ENCODE peak calls at places on chromosomes 16 and 17, in nine cellular contexts. One of them, this sample, is unnamed.

GRCh38 chr16:82240111-82240510 is 70.1 kb upstream of the MPHOSPH6 start:
- DNase-seq in cardiac muscle cell: no peak
- DNase-seq in thoracic aorta: no peak
- DNase-seq in heart right ventricle: no peak
- DNase-seq in testis: no peak
- DNase-seq in A673: no peak
- DNase-seq in ascending aorta: no peak
- DNase-seq in tibial artery: no peak
- DNase-seq in neural progenitor cell: no peak
- DNase-seq in this sample: no peak

GRCh38 chr17:77620282-77620681 is 338.2 kb upstream of the TNRC6C start:
- DNase-seq in cardiac muscle cell: no peak
- DNase-seq in thoracic aorta: no peak
- DNase-seq in heart right ventricle: no peak
- DNase-seq in testis: no peak
- DNase-seq in A673: no peak
- DNase-seq in ascending aorta: no peak
- DNase-seq in tibial artery: no peak
- DNase-seq in neural progenitor cell: no peak
- DNase-seq in this sample: no peak

GRCh38 chr16:15919331-15919730 is 30.1 kb upstream of the ABCC1 start:
- DNase-seq in cardiac muscle cell: no peak
- DNase-seq in thoracic aorta: no peak
- DNase-seq in heart right ventricle: no peak
- DNase-seq in testis: no peak
- DNase-seq in A673: no peak
- DNase-seq in ascending aorta: no peak
- DNase-seq in tibial artery: no peak
- DNase-seq in neural progenitor cell: no peak
- DNase-seq in this sample: no peak

GRCh38 chr17:45719335-45720071 is 64.6 kb upstream of the CRHR1 start:
- DNase-seq in cardiac muscle cell: peak
- DNase-seq in thoracic aorta: no peak
- DNase-seq in heart right ventricle: no peak
- DNase-seq in testis: no peak
- DNase-seq in A673: peak
- DNase-seq in ascending aorta: no peak
- DNase-seq in tibial artery: no peak
- DNase-seq in neural progenitor cell: peak
- DNase-seq in this sample: no peak

GRCh38 chr16:7392206-7392605 is 59.6 kb downstream of the RBFOX1 start:
- DNase-seq in cardiac muscle cell: no peak
- DNase-seq in thoracic aorta: no peak
- DNase-seq in heart right ventricle: no peak
- DNase-seq in testis: no peak
- DNase-seq in A673: no peak
- DNase-seq in ascending aorta: no peak
- DNase-seq in tibial artery: no peak
- DNase-seq in neural progenitor cell: no peak
- DNase-seq in this sample: no peak

GRCh38 chr17:14747576-14747940 is 446.7 kb downstream of the HS3ST3B1 start:
- DNase-seq in cardiac muscle cell: no peak
- DNase-seq in thoracic aorta: no peak
- DNase-seq in heart right ventricle: no peak
- DNase-seq in testis: no peak
- DNase-seq in A673: no peak
- DNase-seq in ascending aorta: no peak
- DNase-seq in tibial artery: no peak
- DNase-seq in neural progenitor cell: no peak
- DNase-seq in this sample: no peak

GRCh38 chr16:50027829-50028228 is 2.8 kb downstream of the CNEP1R1 start:
- DNase-seq in cardiac muscle cell: no peak
- DNase-seq in thoracic aorta: no peak
- DNase-seq in heart right ventricle: no peak
- DNase-seq in testis: no peak
- DNase-seq in A673: no peak
- DNase-seq in ascending aorta: no peak
- DNase-seq in tibial artery: no peak
- DNase-seq in neural progenitor cell: no peak
- DNase-seq in this sample: no peak

GRCh38 chr17:56777859-56778258 is 55.9 kb downstream of the C17orf67 start:
- DNase-seq in cardiac muscle cell: no peak
- DNase-seq in thoracic aorta: no peak
- DNase-seq in heart right ventricle: no peak
- DNase-seq in testis: no peak
- DNase-seq in A673: no peak
- DNase-seq in ascending aorta: no peak
- DNase-seq in tibial artery: no peak
- DNase-seq in neural progenitor cell: no peak
- DNase-seq in this sample: no peak

GRCh38 chr16:2226245-2226793 is 2.9 kb downstream of the E4F1 start:
- DNase-seq in cardiac muscle cell: no peak
- DNase-seq in thoracic aorta: no peak
- DNase-seq in heart right ventricle: no peak
- DNase-seq in testis: no peak
- DNase-seq in A673: no peak
- DNase-seq in ascending aorta: no peak
- DNase-seq in tibial artery: no peak
- DNase-seq in neural progenitor cell: no peak
- DNase-seq in this sample: no peak

DNA sequence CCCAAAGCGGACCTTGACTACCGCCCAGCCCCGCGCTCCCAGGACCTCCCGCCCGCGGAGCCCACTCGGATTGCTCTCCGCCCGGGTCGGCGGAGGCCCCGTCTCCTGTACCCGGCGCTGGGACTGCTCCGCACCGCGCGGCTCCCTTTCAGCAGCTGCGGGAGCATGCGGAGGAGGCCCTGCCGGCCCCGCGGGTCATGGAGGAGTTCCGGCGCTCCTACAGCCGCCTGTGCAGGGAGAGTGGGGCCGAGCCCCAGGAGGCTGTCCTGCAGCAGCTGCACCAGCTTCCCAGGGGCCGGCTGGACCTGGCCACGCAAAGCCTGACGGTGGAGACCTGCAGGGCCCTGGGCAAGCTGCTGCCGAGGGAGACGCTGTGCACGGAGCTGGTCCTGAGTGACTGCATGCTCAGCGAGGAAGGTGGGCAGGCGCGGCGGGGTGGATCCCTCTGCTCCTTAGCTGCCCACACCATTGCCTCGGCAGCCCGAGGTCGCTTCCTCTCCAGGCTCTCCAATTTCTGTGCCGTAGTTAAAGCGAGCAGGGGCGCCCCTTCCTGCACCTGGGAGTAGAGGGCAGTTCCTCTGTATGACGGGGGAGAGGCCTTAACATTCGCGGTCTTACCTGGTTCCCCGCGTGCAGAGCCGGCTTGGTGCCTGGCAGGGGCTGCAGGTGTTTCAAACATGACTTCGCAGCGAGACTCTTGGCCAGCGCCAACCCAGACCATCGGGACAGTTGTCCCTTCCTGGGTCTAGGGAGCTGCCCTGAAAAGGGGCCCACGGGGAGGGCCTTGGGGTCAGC is 539 bp downstream of the LRRC45 start:
- DNase-seq in cardiac muscle cell: peak
- DNase-seq in thoracic aorta: no peak
- DNase-seq in heart right ventricle: no peak
- DNase-seq in testis: no peak
- DNase-seq in A673: no peak
- DNase-seq in ascending aorta: no peak
- DNase-seq in tibial artery: no peak
- DNase-seq in neural progenitor cell: no peak
- DNase-seq in this sample: no peak
- H3K27ac ChIP-seq in cardiac muscle cell: no peak
- H3K27ac ChIP-seq in thoracic aorta: no peak
- H3K27ac ChIP-seq in heart right ventricle: peak
- H3K27ac ChIP-seq in testis: no peak
- H3K27ac ChIP-seq in A673: peak
- H3K27ac ChIP-seq in ascending aorta: no peak
- H3K27ac ChIP-seq in tibial artery: peak
- H3K27ac ChIP-seq in neural progenitor cell: no peak
- H3K27ac ChIP-seq in this sample: peak

DNA sequence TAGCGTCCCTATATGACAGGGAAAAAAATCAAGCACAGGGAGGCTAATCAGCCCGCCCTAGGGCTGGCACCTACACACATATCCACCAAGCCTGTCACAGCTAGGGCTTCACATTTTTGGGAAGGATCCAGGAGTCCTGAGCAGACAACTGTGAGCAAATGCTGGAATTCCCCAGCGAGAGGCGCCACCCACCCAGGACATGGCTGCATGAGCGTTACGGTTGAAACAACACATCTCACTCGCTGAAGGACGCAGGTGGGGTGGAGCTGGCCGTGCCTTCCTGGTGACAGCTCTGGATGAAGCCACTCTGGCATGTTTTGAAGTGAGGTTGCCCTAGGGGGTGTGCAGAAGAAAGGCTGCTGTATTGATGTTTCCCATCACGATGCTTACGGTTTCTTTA is 315.1 kb upstream of the EEF2KMT start:
- DNase-seq in cardiac muscle cell: no peak
- DNase-seq in thoracic aorta: no peak
- DNase-seq in heart right ventricle: no peak
- DNase-seq in testis: no peak
- DNase-seq in A673: peak
- DNase-seq in ascending aorta: no peak
- DNase-seq in tibial artery: no peak
- DNase-seq in neural progenitor cell: peak
- DNase-seq in this sample: no peak
- TF ChIP-seq CTCF in cardiac muscle cell: no peak
- TF ChIP-seq CTCF in thoracic aorta: no peak
- TF ChIP-seq CTCF in heart right ventricle: no peak
- TF ChIP-seq CTCF in testis: no peak
- TF ChIP-seq CTCF in A673: peak
- TF ChIP-seq CTCF in ascending aorta: no peak
- TF ChIP-seq CTCF in tibial artery: no peak
- TF ChIP-seq CTCF in neural progenitor cell: peak
- TF ChIP-seq CTCF in this sample: no peak

DNA sequence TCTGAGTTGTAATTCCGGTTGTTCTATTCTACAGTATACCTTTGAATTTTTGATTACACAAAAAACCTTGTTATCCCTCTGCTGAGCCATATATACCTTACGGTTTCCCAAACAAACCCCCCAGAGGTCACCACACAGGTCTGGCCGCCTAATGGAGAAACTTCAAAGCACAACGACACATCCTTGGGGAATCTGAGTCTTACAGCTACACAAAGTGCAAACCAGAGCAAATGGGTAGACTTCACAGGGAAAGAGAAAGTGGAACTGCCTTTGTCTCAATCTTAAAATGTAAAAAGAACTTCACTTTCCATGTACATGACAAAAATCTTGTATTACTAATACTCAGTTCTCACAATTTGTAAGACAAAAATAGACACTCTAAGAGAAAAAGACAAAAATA is 2.7 kb downstream of the FBXO31 start:
- DNase-seq in cardiac muscle cell: no peak
- DNase-seq in thoracic aorta: no peak
- DNase-seq in heart right ventricle: no peak
- DNase-seq in testis: no peak
- DNase-seq in A673: no peak
- DNase-seq in ascending aorta: no peak
- DNase-seq in tibial artery: no peak
- DNase-seq in neural progenitor cell: no peak
- DNase-seq in this sample: no peak
- H3K4me3 ChIP-seq in cardiac muscle cell: no peak
- H3K4me3 ChIP-seq in thoracic aorta: peak
- H3K4me3 ChIP-seq in heart right ventricle: peak
- H3K4me3 ChIP-seq in testis: no peak
- H3K4me3 ChIP-seq in A673: no peak
- H3K4me3 ChIP-seq in ascending aorta: peak
- H3K4me3 ChIP-seq in tibial artery: peak
- H3K4me3 ChIP-seq in neural progenitor cell: no peak
- H3K4me3 ChIP-seq in this sample: peak

DNA sequence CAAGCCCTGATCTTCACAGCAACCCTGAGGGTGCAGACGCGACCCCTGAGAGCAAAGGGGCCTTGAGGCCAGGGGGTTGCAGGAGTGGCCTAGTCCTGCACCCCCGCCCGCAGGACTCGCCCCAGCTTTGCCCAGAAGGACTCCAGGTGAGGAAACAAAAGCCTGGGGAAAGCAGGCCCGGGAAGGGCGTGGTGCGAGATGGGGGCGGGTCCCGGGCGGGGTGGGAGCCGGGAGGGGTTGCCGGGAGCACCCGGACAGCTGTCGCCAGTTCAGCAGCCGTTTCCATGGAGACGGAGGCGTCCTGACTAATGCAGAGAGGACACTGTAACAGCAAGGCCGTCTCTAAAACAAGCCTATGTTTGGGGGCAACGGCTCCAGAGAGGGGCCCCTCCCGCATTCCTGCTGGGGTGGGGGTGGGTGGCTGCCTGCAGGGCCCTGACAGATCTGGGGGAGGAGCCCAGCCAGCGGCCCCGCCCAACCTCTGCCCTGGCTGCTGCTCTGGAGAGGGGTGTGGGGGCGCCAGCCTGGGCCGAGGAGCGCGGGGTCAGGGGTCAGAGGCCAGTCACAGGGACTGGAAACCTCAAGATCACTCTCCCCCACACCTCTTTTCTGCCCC is 3.0 kb upstream of the TPPP3 start:
- DNase-seq in cardiac muscle cell: peak
- DNase-seq in thoracic aorta: peak
- DNase-seq in heart right ventricle: peak
- DNase-seq in testis: peak
- DNase-seq in A673: peak
- DNase-seq in ascending aorta: no peak
- DNase-seq in tibial artery: peak
- DNase-seq in neural progenitor cell: peak
- DNase-seq in this sample: peak
- H3K27ac ChIP-seq in cardiac muscle cell: no peak
- H3K27ac ChIP-seq in thoracic aorta: no peak
- H3K27ac ChIP-seq in heart right ventricle: peak
- H3K27ac ChIP-seq in testis: no peak
- H3K27ac ChIP-seq in A673: no peak
- H3K27ac ChIP-seq in ascending aorta: peak
- H3K27ac ChIP-seq in tibial artery: peak
- H3K27ac ChIP-seq in neural progenitor cell: no peak
- H3K27ac ChIP-seq in this sample: peak

DNA sequence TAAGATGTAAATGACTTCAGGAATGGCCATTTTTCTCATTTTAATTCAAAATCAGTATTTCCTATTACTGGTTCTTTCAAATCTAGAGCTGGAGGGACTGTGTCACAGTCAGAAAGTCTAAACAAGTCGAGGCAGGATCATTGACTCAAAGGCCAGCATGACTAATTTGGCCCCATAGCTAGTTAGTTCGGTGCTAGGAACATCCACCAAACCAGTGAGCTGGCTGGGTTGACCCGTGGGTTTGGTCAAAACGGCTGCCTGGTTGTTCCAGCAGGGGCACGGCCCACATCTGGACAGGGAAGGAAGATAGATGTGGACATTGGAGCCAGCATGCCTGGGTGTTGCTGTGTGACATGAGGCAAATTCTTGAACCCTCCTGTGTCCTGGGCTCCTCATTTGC is 46.4 kb downstream of the MEOX1 start:
- DNase-seq in cardiac muscle cell: no peak
- DNase-seq in thoracic aorta: no peak
- DNase-seq in heart right ventricle: no peak
- DNase-seq in testis: no peak
- DNase-seq in A673: no peak
- DNase-seq in ascending aorta: no peak
- DNase-seq in tibial artery: no peak
- DNase-seq in neural progenitor cell: no peak
- DNase-seq in this sample: no peak
- TF ChIP-seq CTCF in cardiac muscle cell: no peak
- TF ChIP-seq CTCF in thoracic aorta: no peak
- TF ChIP-seq CTCF in heart right ventricle: no peak
- TF ChIP-seq CTCF in testis: no peak
- TF ChIP-seq CTCF in A673: no peak
- TF ChIP-seq CTCF in ascending aorta: no peak
- TF ChIP-seq CTCF in tibial artery: no peak
- TF ChIP-seq CTCF in neural progenitor cell: no peak
- TF ChIP-seq CTCF in this sample: no peak

This sample was measured in heart left ventricle.